ENCODE peak calls at places on chromosomes 3 and 15, in ten cellular contexts. M is GM12892; A is amniotic epithelial cell; X is GM10248; B is activated B cell treated with CpG ODN at 0.5 μM for 24 hours; C is right cardiac atrium; S is keratinocyte; P is stimulated activated CD8-positive, alpha-beta memory T cell treated with anti-CD3 and anti-CD28 coated beads, Interleukin-12 subunit alpha, Interleukin-12 subunit beta, amount 100 ng/mL, for 4 hours; F is T-helper 2 cell; W is HEK293T. Z is an unnamed sample.

GRCh38 chr3:140170612-140171011 is 235.6 kb downstream of the CLSTN2 start:
- DNase-seq in M (peak; percentile 6), A (no peak), X (peak; percentile 41), B (no peak), C (no peak), S (no peak), P (no peak), F (no peak), W (no peak), Z (no peak)

GRCh38 chr3:102979682-102980378 is 545.0 kb downstream of the ZPLD1 start:
- DNase-seq in M (no peak), A (peak; percentile 87), X (no peak), B (no peak), C (peak; percentile 88), S (no peak), P (no peak), F (no peak), W (no peak), Z (no peak)

GRCh38 chr3:138469869-138470268 is 35.5 kb downstream of the ESYT3 start:
- DNase-seq in M (no peak), A (no peak), X (no peak), B (no peak), C (no peak), S (no peak), P (no peak), F (no peak), W (no peak), Z (no peak)

GRCh38 chr15:74431645-74432044 is 2.1 kb downstream of the SEMA7A start:
- DNase-seq in M (no peak), A (no peak), X (no peak), B (no peak), C (no peak), S (no peak), P (no peak), F (no peak), W (no peak), Z (no peak)

GRCh38 chr15:70722266-70723123 is 40.9 kb downstream of the UACA start:
- DNase-seq in M (peak; percentile 8), A (peak; percentile 68), X (peak; percentile 39), B (no peak), C (no peak), S (no peak), P (no peak), F (peak; percentile 33), W (no peak), Z (no peak)

GRCh38 chr3:100518244-100518643 is 25.8 kb downstream of the TMEM45A start:
- DNase-seq in M (no peak), A (no peak), X (no peak), B (no peak), C (no peak), S (no peak), P (no peak), F (no peak), W (no peak), Z (no peak)

GRCh38 chr15:67907175-67907723 is 67.4 kb upstream of the RNU6-1 start:
- DNase-seq in M (no peak), A (no peak), X (no peak), B (no peak), C (no peak), S (no peak), P (no peak), F (no peak), W (no peak), Z (no peak)

GRCh38 chr3:185630182-185630622 is 44.1 kb downstream of the SENP2 start:
- DNase-seq in M (no peak), A (peak; percentile 17), X (no peak), B (no peak), C (peak; percentile 53), S (no peak), P (no peak), F (no peak), W (no peak), Z (no peak)

GRCh38 chr3:94011208-94011842 is 17.1 kb downstream of the STX19 start:
- DNase-seq in M (no peak), A (no peak), X (no peak), B (no peak), C (no peak), S (no peak), P (no peak), F (peak; percentile 83), W (no peak), Z (no peak)

GRCh38 chr15:82910721-82911120 is 41.8 kb downstream of the HOMER2 start:
- DNase-seq in M (no peak), A (no peak), X (no peak), B (no peak), C (no peak), S (no peak), P (no peak), F (no peak), W (no peak), Z (no peak)

GRCh38 chr3:143001369-143002082 is at the start of gene U2SURP:
- DNase-seq in M (peak; percentile 86), A (peak; percentile 98), X (peak; percentile 96), B (peak; percentile 74), C (peak; percentile 97), S (peak; percentile 74), P (peak; percentile 84), F (peak; percentile 98), W (peak; percentile 97), Z (peak; percentile 88)

GRCh38 chr3:133093366-133093765 is 55.2 kb downstream of the TMEM108 start:
- DNase-seq in M (no peak), A (no peak), X (no peak), B (no peak), C (no peak), S (no peak), P (no peak), F (no peak), W (no peak), Z (no peak)

GRCh38 chr3:14203521-14204079 is 25.0 kb downstream of the LSM3 start:
- DNase-seq in M (peak; percentile 42), A (peak; percentile 84), X (peak; percentile 76), B (no peak), C (peak; percentile 62), S (no peak), P (no peak), F (peak; percentile 61), W (peak; percentile 81), Z (peak; percentile 14)

GRCh38 chr15:61888074-61888780 is 172.0 kb downstream of the VPS13C start:
- DNase-seq in M (no peak), A (no peak), X (no peak), B (no peak), C (no peak), S (no peak), P (no peak), F (no peak), W (no peak), Z (no peak)

GRCh38 chr3:44648564-44649229 is at the start of gene ZNF35:
- DNase-seq in M (peak; percentile 68), A (peak; percentile 89), X (peak; percentile 91), B (peak; percentile 41), C (peak; percentile 83), S (peak; percentile 38), P (peak; percentile 9), F (peak; percentile 54), W (peak; percentile 80), Z (no peak)

GRCh38 chr15:82177291-82178010 is 85.1 kb downstream of the EFL1 start:
- DNase-seq in M (no peak), A (peak; percentile 83), X (no peak), B (no peak), C (no peak), S (no peak), P (no peak), F (no peak), W (no peak), Z (no peak)

GRCh38 chr15:33693166-33693830 is 275.0 kb upstream of the CHRM5 start:
- DNase-seq in M (no peak), A (no peak), X (no peak), B (no peak), C (no peak), S (no peak), P (no peak), F (no peak), W (no peak), Z (no peak)

GRCh38 chr15:95663156-95663831 is 667.2 kb upstream of the NR2F2 start:
- DNase-seq in M (no peak), A (peak; percentile 37), X (no peak), B (no peak), C (no peak), S (no peak), P (no peak), F (no peak), W (no peak), Z (no peak)

GRCh38 chr3:43790476-43790875 is 99.7 kb downstream of the ABHD5 start:
- DNase-seq in M (no peak), A (no peak), X (no peak), B (no peak), C (no peak), S (no peak), P (no peak), F (no peak), W (no peak), Z (no peak)

GRCh38 chr3:69292185-69292584 is 93.7 kb downstream of the FRMD4B start:
- DNase-seq in M (no peak), A (no peak), X (no peak), B (no peak), C (no peak), S (no peak), P (no peak), F (no peak), W (no peak), Z (no peak)

GRCh38 chr15:68833734-68834334 is 13.1 kb upstream of the ANP32A start:
- DNase-seq in M (no peak), A (no peak), X (no peak), B (no peak), C (no peak), S (no peak), P (no peak), F (peak; percentile 77), W (no peak), Z (no peak)

GRCh38 chr3:46668116-46668515 is 25.4 kb downstream of the ALS2CL start:
- DNase-seq in M (peak; percentile 7), A (no peak), X (no peak), B (peak; percentile 1), C (no peak), S (no peak), P (no peak), F (no peak), W (no peak), Z (no peak)

Z was measured in T-helper 1 cell.